ENCODE peak calls at places on chromosome 6, in ten cellular contexts. X, B, F, K, Q, W, S, N, Z and L are unnamed samples.

GRCh38 chr6:53107091-53107490 is 41.5 kb downstream of the GCM1 start:
- DNase-seq in X (peak), B (no peak), F (no peak), K (peak), Q (peak), W (no peak), S (no peak), N (no peak), Z (no peak), L (no peak)

GRCh38 chr6:33851959-33852358 is 48.2 kb upstream of the MLN start:
- DNase-seq in X (peak), B (peak), F (no peak), K (peak), Q (peak), W (no peak), S (no peak), N (no peak), Z (peak), L (no peak)

GRCh38 chr6:166760288-166760687 is 133.2 kb upstream of the RPS6KA2 start:
- DNase-seq in X (no peak), B (no peak), F (no peak), K (no peak), Q (no peak), W (no peak), S (no peak), N (no peak), Z (no peak), L (no peak)

GRCh38 chr6:157056275-157056674 is 267.0 kb downstream of the TMEM242 start:
- DNase-seq in X (no peak), B (no peak), F (no peak), K (no peak), Q (no peak), W (no peak), S (no peak), N (no peak), Z (no peak), L (no peak)

GRCh38 chr6:3439961-3440360 is 16.9 kb downstream of the SLC22A23 start:
- DNase-seq in X (no peak), B (no peak), F (no peak), K (no peak), Q (no peak), W (no peak), S (no peak), N (no peak), Z (no peak), L (no peak)

GRCh38 chr6:86609549-86610388 is 327.6 kb upstream of the HTR1E start:
- DNase-seq in X (no peak), B (no peak), F (no peak), K (no peak), Q (no peak), W (no peak), S (no peak), N (no peak), Z (peak), L (no peak)

GRCh38 chr6:12261502-12261901 is 28.7 kb upstream of the EDN1 start:
- DNase-seq in X (no peak), B (no peak), F (no peak), K (no peak), Q (no peak), W (no peak), S (no peak), N (no peak), Z (no peak), L (no peak)

GRCh38 chr6:27517928-27518787 is 45.3 kb upstream of the ZNF184 start:
- DNase-seq in X (no peak), B (no peak), F (no peak), K (no peak), Q (peak), W (no peak), S (no peak), N (peak), Z (peak), L (no peak)

GRCh38 chr6:45548657-45549515 is 171.2 kb upstream of the SUPT3H start:
- DNase-seq in X (no peak), B (no peak), F (no peak), K (no peak), Q (no peak), W (no peak), S (no peak), N (no peak), Z (no peak), L (peak)

GRCh38 chr6:20534295-20534897 is at the start of gene CDKAL1:
- DNase-seq in X (peak), B (peak), F (peak), K (peak), Q (peak), W (peak), S (peak), N (peak), Z (peak), L (peak)

GRCh38 chr6:28880519-28880893 is 43.3 kb downstream of the TRIM27 start:
- DNase-seq in X (no peak), B (no peak), F (no peak), K (no peak), Q (no peak), W (no peak), S (no peak), N (no peak), Z (no peak), L (no peak)

GRCh38 chr6:24504642-24505586 is 10.1 kb downstream of the ALDH5A1 start:
- DNase-seq in X (no peak), B (no peak), F (no peak), K (no peak), Q (peak), W (peak), S (no peak), N (no peak), Z (no peak), L (peak)